ENCODE peak calls at places on chromosome 16, in five cellular contexts. W, D, Z, H and Q are unnamed samples.

GRCh38 chr16:84548971-84549844 is 44.7 kb upstream of the MEAK7 start:
- DNase-seq in W (no peak), D (no peak), Z (peak), H (no peak), Q (no peak)

GRCh38 chr16:87284183-87284582 is 33.0 kb downstream of the C16orf95 start:
- DNase-seq in W (no peak), D (no peak), Z (no peak), H (no peak), Q (no peak)

GRCh38 chr16:10561425-10561824 is 19.0 kb downstream of the EMP2 start:
- DNase-seq in W (no peak), D (no peak), Z (no peak), H (no peak), Q (no peak)

GRCh38 chr16:57133911-57134310 is 41.5 kb downstream of the CPNE2 start:
- DNase-seq in W (no peak), D (no peak), Z (no peak), H (no peak), Q (no peak)

GRCh38 chr16:27759947-27760844 is 210.3 kb downstream of the KATNIP start:
- DNase-seq in W (no peak), D (no peak), Z (no peak), H (no peak), Q (no peak)

GRCh38 chr16:525520-526180 is 1.9 kb upstream of the CAPN15 start:
- DNase-seq in W (no peak), D (no peak), Z (no peak), H (no peak), Q (no peak)

GRCh38 chr16:68406458-68407041 is 41.8 kb downstream of the SMPD3 start:
- DNase-seq in W (no peak), D (no peak), Z (no peak), H (no peak), Q (no peak)

GRCh38 chr16:11576427-11577289 is 10.1 kb downstream of the LITAF start:
- DNase-seq in W (no peak), D (no peak), Z (no peak), H (no peak), Q (peak)

GRCh38 chr16:29784157-29784556 is 6.1 kb downstream of the ZG16 start:
- DNase-seq in W (no peak), D (no peak), Z (no peak), H (no peak), Q (no peak)

GRCh38 chr16:15639061-15639568 is 3.8 kb downstream of the MARF1 start:
- DNase-seq in W (no peak), D (no peak), Z (no peak), H (no peak), Q (no peak)

GRCh38 chr16:1678500-1679098 is 520 bp downstream of the JPT2 start:
- DNase-seq in W (no peak), D (peak), Z (peak), H (peak), Q (peak)

GRCh38 chr16:81533175-81533507 is 88.5 kb downstream of the CMIP start:
- DNase-seq in W (no peak), D (no peak), Z (no peak), H (no peak), Q (no peak)

GRCh38 chr16:7083086-7083485 is 249.6 kb upstream of the RBFOX1 start:
- DNase-seq in W (no peak), D (no peak), Z (no peak), H (no peak), Q (no peak)

DNA sequence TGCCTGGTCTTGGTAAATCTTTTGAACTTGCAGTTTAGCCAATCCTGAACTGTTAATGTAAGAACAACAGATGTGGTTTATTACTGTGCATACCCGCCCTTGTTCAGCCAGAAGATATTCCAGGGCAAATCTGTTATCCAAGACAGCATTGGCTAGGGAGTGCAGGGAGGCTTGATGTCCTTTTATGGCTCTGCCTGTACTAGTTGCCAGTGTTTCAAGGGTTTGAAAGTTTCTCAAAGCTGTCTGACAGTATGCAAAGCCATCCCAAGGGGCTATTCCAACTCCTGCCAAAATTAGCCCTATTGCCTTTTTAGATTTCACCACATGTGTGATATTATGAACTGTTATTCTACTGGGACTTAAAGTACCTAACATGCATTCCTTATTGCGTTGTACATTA is 30.1 kb downstream of the LCMT1 start:
- DNase-seq in W (no peak), D (no peak), Z (no peak), H (no peak), Q (peak)
- H3K27ac ChIP-seq in W (no peak), D (no peak), Z (no peak), H (no peak), Q (no peak)

DNA sequence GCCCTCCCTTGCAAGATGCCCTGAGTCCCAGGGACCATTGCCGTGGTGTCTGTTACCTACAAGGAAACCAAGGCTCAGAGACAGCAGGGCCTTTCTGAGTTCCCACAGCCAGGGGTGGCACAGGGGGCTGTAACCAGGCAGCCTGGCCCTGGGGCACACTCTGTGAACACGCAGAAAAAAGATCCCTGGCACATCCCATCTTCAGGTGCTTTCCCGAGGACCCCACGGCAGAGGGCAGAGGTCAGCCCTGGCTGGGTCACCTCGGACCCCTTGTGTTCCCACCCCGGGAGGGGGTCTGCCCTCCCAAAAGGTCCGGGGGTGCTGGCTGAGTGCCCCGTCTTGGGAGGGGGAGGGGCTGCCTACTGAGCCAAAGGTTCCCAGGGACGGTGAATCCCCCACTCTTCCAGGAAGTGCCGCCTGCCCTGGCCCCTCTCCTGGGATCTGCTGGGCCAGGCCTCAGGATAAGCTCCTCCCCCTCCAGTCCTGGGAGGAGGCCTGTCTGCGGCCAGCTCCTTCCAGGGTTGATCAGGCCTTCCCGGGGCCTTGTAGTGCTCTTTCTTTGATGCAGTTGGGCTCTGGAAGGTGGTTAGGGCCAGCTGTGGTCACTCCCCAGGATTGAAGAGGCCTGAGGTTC is 8.1 kb downstream of the GLIS2 start:
- DNase-seq in W (peak), D (peak), Z (no peak), H (no peak), Q (peak)
- H3K27ac ChIP-seq in W (peak), D (peak), Z (no peak), H (peak), Q (peak)

DNA sequence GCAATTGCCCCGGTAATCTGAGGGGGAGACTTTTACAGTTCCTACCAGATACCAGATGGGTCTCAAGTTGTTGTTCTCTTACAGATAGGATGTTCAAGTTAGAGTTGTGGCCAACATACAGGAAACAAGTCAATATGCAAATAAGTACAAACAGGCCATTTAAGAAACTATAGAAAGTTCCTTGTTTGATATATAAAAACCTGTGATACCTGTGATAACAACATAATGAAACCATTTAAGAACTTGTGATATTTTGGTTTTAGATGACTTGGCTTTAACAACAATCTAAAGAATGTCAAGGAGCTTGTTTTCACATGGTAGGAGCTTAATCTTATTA is 16.8 kb downstream of the CDR2 start:
- DNase-seq in W (no peak), D (no peak), Z (no peak), H (no peak), Q (no peak)
- H3K27ac ChIP-seq in W (peak), D (no peak), Z (peak), H (no peak), Q (no peak)

GRCh38 chr16:50910698-50911025 is 168.8 kb downstream of the CYLD start:
- DNase-seq in W (no peak), D (no peak), Z (no peak), H (no peak), Q (no peak)

GRCh38 chr16:50908468-50908867 is 166.6 kb downstream of the CYLD start:
- DNase-seq in W (no peak), D (no peak), Z (no peak), H (no peak), Q (no peak)

GRCh38 chr16:50916040-50916439 is 174.2 kb downstream of the CYLD start:
- DNase-seq in W (no peak), D (no peak), Z (no peak), H (no peak), Q (no peak)

DNA sequence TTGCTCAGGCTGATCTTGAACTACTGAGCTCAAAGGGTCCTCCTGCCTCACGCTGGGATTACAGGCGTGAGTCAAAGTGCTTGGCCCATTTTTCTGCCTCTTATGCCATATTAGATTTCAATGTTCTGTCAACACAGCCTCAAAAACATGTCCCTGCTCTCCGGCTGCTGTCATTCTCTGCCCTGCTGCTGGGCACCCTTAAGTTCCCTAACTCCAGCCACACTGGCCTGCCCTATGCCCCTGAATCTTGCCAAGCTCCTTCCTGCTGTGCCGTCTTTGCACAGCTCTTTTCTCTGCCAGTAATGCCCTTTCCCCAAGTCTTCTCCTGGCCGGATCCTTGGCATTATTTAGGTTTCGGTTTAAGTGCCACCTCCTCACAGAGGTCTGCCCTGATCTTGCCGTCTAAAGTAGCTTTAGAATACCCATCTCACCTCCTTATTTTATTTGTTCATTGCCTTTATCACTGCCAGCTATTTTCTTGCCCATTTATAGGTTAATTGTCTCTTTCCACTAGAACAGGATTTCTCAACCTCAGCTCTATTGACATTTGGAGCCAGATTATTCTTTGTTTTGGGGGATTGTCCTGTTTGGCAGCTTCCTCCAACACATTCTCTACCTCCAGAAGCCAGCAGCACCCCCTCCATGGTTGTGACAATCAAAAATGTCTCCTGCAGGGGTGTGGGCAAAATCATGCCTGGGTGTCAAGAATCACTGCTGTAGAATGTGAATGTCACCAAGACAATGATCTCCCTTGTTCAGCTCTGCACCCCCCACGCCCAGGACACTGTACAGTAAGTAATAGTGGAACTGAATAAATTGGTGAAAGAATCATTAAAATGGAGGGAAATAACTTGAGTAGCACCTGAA is 168.2 kb downstream of the CYLD start:
- DNase-seq in W (no peak), D (no peak), Z (no peak), H (no peak), Q (no peak)
- H3K27ac ChIP-seq in W (no peak), D (no peak), Z (no peak), H (no peak), Q (no peak)

GRCh38 chr16:69712277-69712676 is 14.1 kb downstream of the NQO1 start:
- DNase-seq in W (no peak), D (no peak), Z (no peak), H (no peak), Q (no peak)

GRCh38 chr16:69712914-69713581 is 13.3 kb downstream of the NQO1 start:
- DNase-seq in W (no peak), D (no peak), Z (no peak), H (no peak), Q (no peak)

GRCh38 chr16:69707920-69708683 is 18.3 kb downstream of the NQO1 start:
- DNase-seq in W (no peak), D (no peak), Z (no peak), H (no peak), Q (no peak)

GRCh38 chr16:69709456-69710084 is 16.8 kb downstream of the NQO1 start:
- DNase-seq in W (no peak), D (no peak), Z (no peak), H (no peak), Q (no peak)

GRCh38 chr16:69711115-69711740 is 15.1 kb downstream of the NQO1 start:
- DNase-seq in W (no peak), D (peak), Z (no peak), H (peak), Q (peak)
- H3K27ac ChIP-seq in W (peak), D (peak), Z (no peak), H (peak), Q (no peak)

DNA sequence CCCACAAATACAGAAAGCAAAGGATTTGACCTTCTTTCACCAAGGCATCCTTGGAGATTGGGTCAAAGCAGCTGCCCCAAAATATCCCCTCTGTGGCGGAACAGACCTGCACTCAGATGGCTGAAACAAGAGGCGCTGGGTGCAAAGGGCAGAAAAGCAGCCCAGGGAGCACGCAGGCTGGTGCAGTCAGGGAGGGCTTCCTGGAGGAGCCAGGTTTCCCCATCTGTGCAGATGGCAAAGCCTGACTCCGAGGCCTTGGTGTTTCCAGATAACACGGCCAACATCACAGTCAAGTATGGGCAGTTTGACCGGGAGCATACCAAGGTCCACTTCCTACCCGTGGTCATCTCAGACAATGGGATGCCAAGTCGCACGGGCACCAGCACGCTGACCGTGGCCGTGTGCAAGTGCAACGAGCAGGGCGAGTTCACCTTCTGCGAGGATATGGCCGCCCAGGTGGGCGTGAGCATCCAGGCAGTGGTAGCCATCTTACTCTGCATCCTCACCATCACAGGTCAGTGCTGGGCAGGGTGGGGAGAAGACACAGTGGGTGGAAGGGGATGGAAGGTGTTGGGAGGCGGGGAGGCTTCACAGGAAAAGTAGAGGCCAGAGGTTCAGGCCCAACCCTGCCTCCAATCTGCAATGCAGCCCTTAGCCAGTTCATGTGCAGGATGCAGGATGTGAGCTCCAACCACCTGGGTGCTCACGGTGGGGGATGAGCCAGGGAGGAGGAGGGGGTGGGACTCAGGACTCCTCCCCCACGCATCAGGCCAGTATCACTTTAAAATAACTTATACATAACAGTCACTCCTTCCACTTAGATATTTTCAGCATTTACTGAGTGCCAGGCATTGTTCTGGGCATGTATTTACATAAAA is 26.4 kb upstream of the BEAN1 start:
- DNase-seq in W (no peak), D (no peak), Z (no peak), H (no peak), Q (no peak)
- H3K27ac ChIP-seq in W (peak), D (no peak), Z (no peak), H (no peak), Q (no peak)

DNA sequence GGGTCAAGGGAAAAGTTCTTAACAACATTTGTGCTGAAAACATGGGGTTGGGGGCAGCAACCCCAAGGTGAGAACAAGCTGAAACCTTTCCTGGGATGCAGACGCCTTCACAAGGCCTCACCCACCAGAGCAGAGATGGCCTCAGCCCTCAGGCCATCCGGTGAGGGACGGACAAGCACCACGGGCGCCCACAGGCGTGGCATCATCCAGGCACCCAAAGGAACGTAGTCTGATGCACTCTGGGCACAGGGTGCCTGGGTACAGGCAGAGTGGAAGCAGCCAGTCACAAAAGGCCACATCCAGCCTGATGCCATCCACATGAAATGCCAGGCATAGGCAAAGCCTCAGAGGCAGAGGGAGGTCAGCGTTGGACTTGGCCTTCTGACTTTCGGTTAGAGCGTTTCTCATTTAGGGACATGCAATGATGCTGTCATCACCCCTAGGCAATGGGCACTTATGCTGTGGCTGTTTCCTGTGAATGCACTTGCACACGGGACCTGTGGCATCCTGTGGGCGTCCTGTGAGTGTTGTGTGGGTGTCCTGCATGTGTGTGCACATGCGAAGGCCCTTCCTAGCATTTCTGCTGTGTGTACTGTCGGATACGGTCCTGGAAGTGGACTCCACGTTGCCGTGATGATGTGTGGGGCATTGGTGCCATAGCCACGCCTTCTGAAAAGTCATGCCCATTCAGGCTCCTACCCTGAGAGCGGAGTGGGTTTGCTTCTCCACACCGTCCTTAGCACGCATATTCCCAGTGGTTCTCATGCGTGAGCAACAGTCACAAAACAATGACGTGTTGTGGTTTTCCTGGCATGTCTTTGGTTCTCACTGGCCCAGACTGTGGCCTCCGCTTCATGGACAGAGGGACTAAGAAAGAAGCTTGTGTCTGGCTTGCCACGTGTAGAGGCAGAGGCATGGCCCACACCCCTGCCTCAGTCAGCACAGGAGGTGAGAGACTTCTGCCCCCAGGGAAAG is 52.7 kb upstream of the ZNF469 start:
- DNase-seq in W (no peak), D (no peak), Z (no peak), H (no peak), Q (no peak)
- H3K27ac ChIP-seq in W (no peak), D (no peak), Z (no peak), H (no peak), Q (no peak)

GRCh38 chr16:80197790-80198201 is 343.0 kb upstream of the DYNLRB2 start:
- DNase-seq in W (no peak), D (no peak), Z (no peak), H (no peak), Q (no peak)
- H3K27ac ChIP-seq in W (no peak), D (no peak), Z (no peak), H (no peak), Q (no peak)

GRCh38 chr16:48277158-48277557 is 29.8 kb upstream of the ABCC11 start:
- DNase-seq in W (no peak), D (peak), Z (no peak), H (peak), Q (peak)

GRCh38 chr16:48284772-48285409 is 37.6 kb upstream of the ABCC11 start:
- DNase-seq in W (no peak), D (no peak), Z (no peak), H (no peak), Q (no peak)

GRCh38 chr16:48279199-48279598 is 31.9 kb upstream of the ABCC11 start:
- DNase-seq in W (no peak), D (no peak), Z (no peak), H (no peak), Q (no peak)

GRCh38 chr16:48287239-48287638 is 39.9 kb upstream of the ABCC11 start:
- DNase-seq in W (no peak), D (no peak), Z (no peak), H (no peak), Q (no peak)

GRCh38 chr16:48282636-48283263 is 35.4 kb upstream of the ABCC11 start:
- DNase-seq in W (no peak), D (no peak), Z (no peak), H (no peak), Q (no peak)
- H3K27ac ChIP-seq in W (peak), D (no peak), Z (no peak), H (no peak), Q (peak)